ENCODE peak calls at places on chromosome 9, in nine cellular contexts. H, O, W, F, Q, R, T, L and D are unnamed samples. For H3K4me1, the result is how much of the 10 kb centered on the place peaks cover.

GRCh38 chr9:33924978-33925797 is 108.2 kb downstream of the UBE2R2 start:
- DNase-seq in L (no peak), O (no peak), R (no peak), Q (no peak), F (peak), T (no peak), H (peak), W (no peak), D (peak)

GRCh38 chr9:25691786-25692185 is 13.5 kb upstream of the TUSC1 start:
- DNase-seq in H (no peak), F (no peak), L (no peak), T (no peak), O (no peak), Q (no peak), W (no peak), R (no peak), D (no peak)

GRCh38 chr9:97850746-97851449 is 2.1 kb upstream of the FOXE1 start:
- DNase-seq in H (no peak), Q (no peak), F (no peak), L (no peak), W (no peak), R (no peak), O (no peak), T (no peak), D (no peak)

GRCh38 chr9:130298663-130299279 is 33.2 kb downstream of the HMCN2 start:
- DNase-seq in F (no peak), O (no peak), H (no peak), R (no peak), L (no peak), T (peak), W (no peak), Q (no peak), D (no peak)

GRCh38 chr9:128101231-128101641 is 26.3 kb downstream of the PTGES2 start:
- DNase-seq in R (no peak), Q (no peak), W (no peak), L (no peak), F (no peak), O (peak), T (peak), H (no peak), D (no peak)

GRCh38 chr9:124133752-124134151 is 122.2 kb downstream of the LHX2 start:
- DNase-seq in R (no peak), O (no peak), T (peak), L (peak), Q (no peak), W (no peak), H (no peak), F (peak), D (no peak)

GRCh38 chr9:95305770-95306492 is 11.6 kb downstream of the FANCC start:
- DNase-seq in W (no peak), L (no peak), F (no peak), O (no peak), R (no peak), H (no peak), T (no peak), Q (no peak), D (no peak)

GRCh38 chr9:77841739-77842386 is 189.7 kb downstream of the GNAQ start:
- DNase-seq in T (no peak), F (no peak), R (no peak), H (no peak), O (no peak), W (no peak), Q (no peak), L (no peak), D (no peak)

GRCh38 chr9:120916573-120916972 is 10.0 kb downstream of the TRAF1 start:
- DNase-seq in W (peak), O (no peak), Q (peak), L (no peak), R (peak), T (no peak), H (no peak), F (no peak), D (peak)

GRCh38 chr9:133953976-133954709 is 38.0 kb downstream of the VAV2 start:
- DNase-seq in W (peak), H (no peak), R (no peak), L (no peak), F (no peak), T (peak), Q (no peak), O (peak), D (no peak)

GRCh38 chr9:82354260-82354659 is 365.7 kb downstream of the SPATA31D1 start:
- DNase-seq in L (no peak), T (no peak), F (no peak), R (no peak), H (no peak), W (no peak), Q (no peak), O (no peak), D (no peak)

GRCh38 chr9:123415593-123415930 is 59.6 kb downstream of the CRB2 start:
- DNase-seq in R (no peak), T (no peak), O (peak), Q (no peak), F (no peak), W (no peak), L (no peak), H (no peak), D (no peak)

DNA sequence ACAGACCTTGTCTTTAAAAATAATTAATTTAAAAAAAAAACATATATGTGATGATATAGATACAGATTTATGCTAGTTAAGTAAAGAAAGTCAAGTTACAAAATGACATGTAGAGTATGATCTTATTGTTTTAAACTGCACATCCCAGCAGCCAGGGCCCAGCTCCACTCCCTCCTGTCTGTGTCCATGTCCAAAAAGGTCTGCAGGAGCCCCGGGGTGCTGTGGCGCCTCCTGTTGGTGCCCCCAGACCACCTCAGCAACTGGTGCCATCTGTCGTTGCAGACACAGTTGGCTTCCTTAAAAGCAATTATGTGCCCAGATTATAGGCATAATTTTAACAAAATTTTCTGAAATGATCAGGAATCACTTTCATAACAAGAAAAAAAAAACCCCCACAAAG is 33.3 kb downstream of the IPPK start:
- DNase-seq in H (no peak), L (no peak), T (peak), R (no peak), W (no peak), F (no peak), O (peak), Q (no peak), D (peak)
- TF ChIP-seq CTCF in H (no peak), L (no peak), T (no peak), R (no peak), W (no peak), F (no peak), O (no peak), Q (no peak), D (no peak)

DNA sequence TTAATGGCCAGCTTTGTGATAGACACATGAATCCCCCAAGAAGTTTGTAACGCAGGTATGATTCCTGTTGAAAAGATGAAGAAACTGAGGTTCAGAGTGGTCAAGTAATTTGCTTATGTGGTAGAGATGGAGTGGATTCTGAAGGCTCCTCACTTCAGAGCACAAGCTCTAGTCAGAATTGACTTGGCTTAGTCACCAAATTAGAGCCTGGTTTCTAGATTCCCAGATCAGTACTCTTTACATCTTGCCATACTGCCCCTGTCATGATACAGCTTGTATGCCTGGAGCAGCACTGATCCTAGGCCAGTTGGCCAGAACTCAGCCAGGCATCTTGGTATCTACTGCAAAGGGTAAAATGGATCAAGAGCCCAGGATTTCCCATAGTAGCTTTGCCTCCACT is 284.4 kb upstream of the RFX3 start:
- DNase-seq in H (no peak), L (no peak), O (no peak), W (no peak), Q (no peak), T (no peak), R (no peak), F (no peak), D (no peak)
- H3K27ac ChIP-seq in H (no peak), L (no peak), O (no peak), W (no peak), Q (no peak), T (no peak), R (no peak), F (no peak), D (no peak)

GRCh38 chr9:99057665-99058625 is 47.0 kb upstream of the TGFBR1 start:
- DNase-seq in R (no peak), L (peak), O (peak), Q (no peak), H (no peak), T (no peak), W (no peak), F (no peak), D (no peak)

GRCh38 chr9:99054581-99054980 is 50.3 kb upstream of the TGFBR1 start:
- DNase-seq in W (no peak), L (no peak), R (no peak), T (no peak), F (no peak), H (no peak), Q (peak), O (no peak), D (no peak)

GRCh38 chr9:99056876-99057664 is 47.8 kb upstream of the TGFBR1 start:
- DNase-seq in W (no peak), F (no peak), H (no peak), O (no peak), R (no peak), L (no peak), Q (no peak), T (no peak), D (no peak)

GRCh38 chr9:99055384-99055783 is 49.5 kb upstream of the TGFBR1 start:
- DNase-seq in L (no peak), W (no peak), H (no peak), O (no peak), F (no peak), R (no peak), T (no peak), Q (no peak), D (no peak)

GRCh38 chr9:99056186-99056585 is 48.7 kb upstream of the TGFBR1 start:
- DNase-seq in T (no peak), F (no peak), H (no peak), R (no peak), O (no peak), Q (no peak), L (no peak), W (no peak), D (no peak)
- H3K4me1 ChIP-seq in T (under half), F (under half), H (under half), R (under half), O (half or more), Q (under half), L (under half), W (under half), D (under half)

GRCh38 chr9:94082956-94083355 is 1.3 kb upstream of the PTPDC1 start:
- DNase-seq in H (no peak), W (no peak), O (no peak), L (peak), T (no peak), R (no peak), Q (no peak), F (no peak), D (no peak)
- TF ChIP-seq CTCF in H (no peak), W (no peak), O (no peak), L (no peak), T (no peak), R (no peak), Q (no peak), F (no peak), D (no peak)

DNA sequence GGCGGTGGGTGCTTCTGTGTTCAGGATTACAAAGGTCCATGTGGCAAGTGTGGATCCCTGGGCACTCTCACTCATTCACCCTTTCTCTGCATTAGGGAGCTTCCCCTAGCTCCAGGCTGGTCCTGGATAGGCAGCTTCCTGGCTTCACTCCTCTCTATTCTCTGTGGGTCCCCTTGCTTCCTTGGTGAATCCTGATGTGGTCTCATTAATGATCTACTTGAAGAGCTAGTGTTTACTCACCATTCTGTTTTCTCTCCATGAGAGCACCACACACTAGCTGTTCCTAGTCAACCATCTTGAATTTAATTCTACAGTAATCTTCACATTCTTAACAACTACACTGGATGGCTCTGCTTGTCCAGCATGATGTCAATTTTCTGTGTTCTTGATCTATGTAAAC is 90.0 kb upstream of the PLPPR1 start:
- DNase-seq in W (no peak), L (no peak), T (no peak), F (no peak), H (no peak), Q (no peak), R (no peak), O (no peak), D (no peak)
- H3K27ac ChIP-seq in W (no peak), L (no peak), T (no peak), F (no peak), H (no peak), Q (no peak), R (no peak), O (no peak), D (no peak)

DNA sequence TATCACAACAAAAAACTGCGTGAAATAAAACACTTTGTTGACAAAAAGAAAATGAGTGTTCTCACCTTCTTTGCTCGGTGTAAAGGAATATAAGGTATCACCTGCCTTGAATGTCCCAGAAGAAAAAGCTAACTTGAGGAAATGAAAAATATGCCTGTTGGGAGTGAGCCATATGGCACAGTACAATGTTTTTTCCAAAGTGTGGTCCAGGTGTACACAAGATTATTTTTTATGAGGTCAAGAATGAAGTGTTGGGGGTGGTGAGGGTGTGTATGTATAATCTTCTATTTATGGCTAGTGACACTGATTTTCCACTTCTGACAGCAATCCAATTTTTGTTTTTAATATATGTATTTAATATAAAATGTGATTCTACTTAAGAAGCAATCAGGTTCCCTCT is 134.4 kb downstream of the RFX3 start:
- DNase-seq in T (no peak), H (no peak), F (no peak), L (no peak), R (no peak), Q (no peak), W (no peak), O (no peak), D (no peak)
- H3K4me1 ChIP-seq in T (under half), H (under half), F (under half), L (under half), R (under half), Q (under half), W (under half), O (under half), D (under half)

GRCh38 chr9:86096382-86096781 is 3.0 kb downstream of the GOLM1 start:
- DNase-seq in T (no peak), F (no peak), W (no peak), R (no peak), Q (no peak), H (no peak), O (no peak), L (no peak), D (no peak)

GRCh38 chr9:86098793-86099694 is at the start of gene GOLM1:
- DNase-seq in R (no peak), W (peak), L (peak), F (peak), Q (no peak), T (peak), O (peak), H (peak), D (no peak)

GRCh38 chr9:86102626-86103025 is 3.3 kb upstream of the GOLM1 start:
- DNase-seq in F (no peak), Q (no peak), T (no peak), O (no peak), H (no peak), W (no peak), R (no peak), L (no peak), D (no peak)

GRCh38 chr9:86097510-86098224 is 1.7 kb downstream of the GOLM1 start:
- DNase-seq in L (no peak), Q (no peak), T (no peak), O (no peak), F (no peak), H (no peak), R (no peak), W (no peak), D (no peak)

GRCh38 chr9:86099695-86100364 is 472 bp upstream of the GOLM1 start:
- DNase-seq in W (peak), O (no peak), R (no peak), Q (peak), H (peak), F (peak), L (peak), T (peak), D (peak)
- TF ChIP-seq CTCF in W (no peak), O (no peak), R (no peak), Q (no peak), H (no peak), F (no peak), L (no peak), T (no peak), D (no peak)

DNA sequence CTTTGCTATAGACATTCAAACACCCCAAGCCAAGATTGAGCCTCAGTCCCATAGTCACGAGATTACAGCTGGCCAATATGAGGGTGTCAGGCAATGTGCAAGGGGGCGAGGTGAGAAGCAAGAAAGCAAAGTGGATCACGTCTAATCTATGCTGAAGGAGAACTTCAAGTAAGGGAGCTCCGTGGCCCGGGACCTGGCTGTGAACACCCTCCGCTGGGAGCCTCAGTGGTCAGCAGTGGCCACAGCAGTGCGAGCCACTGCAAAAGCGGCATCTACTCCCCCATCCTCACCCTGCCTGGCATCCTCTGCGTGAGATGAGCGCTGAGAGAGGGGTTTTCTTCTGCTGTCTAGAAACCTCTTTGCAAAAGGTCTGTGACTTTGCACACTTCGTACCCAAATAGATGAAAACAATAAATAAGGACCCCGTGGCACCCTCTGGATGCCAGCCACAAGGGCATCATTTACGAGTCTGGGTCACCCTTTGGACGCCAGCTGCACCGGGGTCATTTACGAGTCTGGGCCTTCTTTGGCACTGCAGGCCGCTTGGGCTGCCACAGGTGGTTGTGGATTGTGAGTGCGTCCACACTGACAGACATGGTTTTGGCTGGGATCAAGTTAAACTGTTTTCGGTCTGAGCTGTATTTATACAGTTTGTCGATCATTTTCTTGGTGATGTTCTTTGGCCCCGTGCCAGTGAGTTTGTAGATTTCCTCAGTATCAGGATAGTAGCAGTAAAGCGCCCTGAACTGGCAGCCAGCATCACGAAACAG is 96.4 kb downstream of the CAMSAP1 start:
- DNase-seq in R (no peak), H (no peak), W (no peak), Q (no peak), F (no peak), O (no peak), T (peak), L (no peak), D (no peak)
- H3K27ac ChIP-seq in R (no peak), H (no peak), W (no peak), Q (no peak), F (no peak), O (no peak), T (no peak), L (no peak), D (no peak)

GRCh38 chr9:70588999-70589398 is 174.5 kb upstream of the KLF9 start:
- DNase-seq in T (no peak), W (no peak), O (no peak), Q (no peak), F (no peak), R (no peak), H (no peak), L (no peak), D (no peak)
- H3K4me1 ChIP-seq in T (under half), W (under half), O (under half), Q (under half), F (under half), R (under half), H (under half), L (under half), D (half or more)

GRCh38 chr9:135983745-135984710 is 22.9 kb upstream of the UBAC1 start:
- DNase-seq in R (no peak), Q (no peak), F (no peak), H (no peak), L (no peak), O (no peak), W (no peak), T (no peak), D (no peak)

GRCh38 chr9:135978650-135979461 is 17.7 kb upstream of the UBAC1 start:
- DNase-seq in F (no peak), L (no peak), H (no peak), T (no peak), W (no peak), Q (no peak), O (no peak), R (peak), D (no peak)

GRCh38 chr9:135979472-135980166 is 18.4 kb upstream of the UBAC1 start:
- DNase-seq in F (no peak), O (no peak), W (no peak), R (no peak), L (no peak), H (no peak), Q (no peak), T (no peak), D (no peak)

GRCh38 chr9:135982499-135983264 is 21.5 kb upstream of the UBAC1 start:
- DNase-seq in T (no peak), O (no peak), F (no peak), Q (no peak), W (no peak), H (no peak), R (no peak), L (no peak), D (no peak)

GRCh38 chr9:135980926-135981630 is 19.9 kb upstream of the UBAC1 start:
- DNase-seq in T (no peak), R (peak), L (no peak), H (no peak), Q (no peak), O (no peak), F (no peak), W (no peak), D (no peak)
- TF ChIP-seq CTCF in T (no peak), R (no peak), L (no peak), H (no peak), Q (no peak), O (no peak), F (no peak), W (no peak), D (no peak)